ENCODE peak calls at places on chromosomes 1 and 21, in nine cellular contexts. One of them, this sample, is unnamed.

GRCh38 chr1:184056921-184057496 is 5.5 kb downstream of the TSEN15 start:
- DNase-seq in bronchial epithelial cell: no peak
- DNase-seq in fibroblast of pulmonary artery: peak; percentile 78
- DNase-seq in HFF-Myc: no peak
- DNase-seq in dorsolateral prefrontal cortex: no peak
- DNase-seq in tibial artery: no peak
- DNase-seq in AG04450: peak; percentile 75
- DNase-seq in adrenal gland: no peak
- DNase-seq in left lung: no peak
- DNase-seq in this sample: no peak

GRCh38 chr1:62315387-62315786 is 3.8 kb downstream of the KANK4 start:
- DNase-seq in bronchial epithelial cell: no peak
- DNase-seq in fibroblast of pulmonary artery: no peak
- DNase-seq in HFF-Myc: no peak
- DNase-seq in dorsolateral prefrontal cortex: no peak
- DNase-seq in tibial artery: no peak
- DNase-seq in AG04450: no peak
- DNase-seq in adrenal gland: no peak
- DNase-seq in left lung: no peak
- DNase-seq in this sample: no peak

GRCh38 chr1:117058810-117059209 is 1.3 kb upstream of the TTF2 start:
- DNase-seq in bronchial epithelial cell: no peak
- DNase-seq in fibroblast of pulmonary artery: no peak
- DNase-seq in HFF-Myc: no peak
- DNase-seq in dorsolateral prefrontal cortex: no peak
- DNase-seq in tibial artery: no peak
- DNase-seq in AG04450: no peak
- DNase-seq in adrenal gland: no peak
- DNase-seq in left lung: no peak
- DNase-seq in this sample: no peak

GRCh38 chr1:167499657-167500056 is 18.7 kb downstream of the CD247 start:
- DNase-seq in bronchial epithelial cell: no peak
- DNase-seq in fibroblast of pulmonary artery: no peak
- DNase-seq in HFF-Myc: no peak
- DNase-seq in dorsolateral prefrontal cortex: no peak
- DNase-seq in tibial artery: no peak
- DNase-seq in AG04450: no peak
- DNase-seq in adrenal gland: no peak
- DNase-seq in left lung: no peak
- DNase-seq in this sample: no peak

GRCh38 chr21:44092201-44092600 is 15.0 kb upstream of the PWP2 start:
- DNase-seq in bronchial epithelial cell: no peak
- DNase-seq in fibroblast of pulmonary artery: no peak
- DNase-seq in HFF-Myc: no peak
- DNase-seq in dorsolateral prefrontal cortex: no peak
- DNase-seq in tibial artery: no peak
- DNase-seq in AG04450: no peak
- DNase-seq in adrenal gland: no peak
- DNase-seq in left lung: no peak
- DNase-seq in this sample: no peak

GRCh38 chr1:76766381-76766780 is 100.9 kb upstream of the ST6GALNAC5 start:
- DNase-seq in bronchial epithelial cell: no peak
- DNase-seq in fibroblast of pulmonary artery: no peak
- DNase-seq in HFF-Myc: no peak
- DNase-seq in dorsolateral prefrontal cortex: no peak
- DNase-seq in tibial artery: no peak
- DNase-seq in AG04450: no peak
- DNase-seq in adrenal gland: no peak
- DNase-seq in left lung: no peak
- DNase-seq in this sample: no peak

GRCh38 chr1:213962508-213962907 is 25.3 kb upstream of the PROX1 start:
- DNase-seq in bronchial epithelial cell: no peak
- DNase-seq in fibroblast of pulmonary artery: no peak
- DNase-seq in HFF-Myc: no peak
- DNase-seq in dorsolateral prefrontal cortex: no peak
- DNase-seq in tibial artery: no peak
- DNase-seq in AG04450: no peak
- DNase-seq in adrenal gland: no peak
- DNase-seq in left lung: no peak
- DNase-seq in this sample: no peak

GRCh38 chr1:21818661-21819060 is 6.6 kb downstream of the LDLRAD2 start:
- DNase-seq in bronchial epithelial cell: peak; percentile 3
- DNase-seq in fibroblast of pulmonary artery: peak; percentile 41
- DNase-seq in HFF-Myc: no peak
- DNase-seq in dorsolateral prefrontal cortex: no peak
- DNase-seq in tibial artery: no peak
- DNase-seq in AG04450: no peak
- DNase-seq in adrenal gland: peak; percentile 56
- DNase-seq in left lung: no peak
- DNase-seq in this sample: no peak

GRCh38 chr1:114695430-114696093 is at the start of gene AMPD1:
- DNase-seq in bronchial epithelial cell: peak; percentile 56
- DNase-seq in fibroblast of pulmonary artery: peak; percentile 27
- DNase-seq in HFF-Myc: no peak
- DNase-seq in dorsolateral prefrontal cortex: no peak
- DNase-seq in tibial artery: no peak
- DNase-seq in AG04450: no peak
- DNase-seq in adrenal gland: no peak
- DNase-seq in left lung: no peak
- DNase-seq in this sample: no peak

GRCh38 chr1:214445846-214446614 is 105.4 kb downstream of the PTPN14 start:
- DNase-seq in bronchial epithelial cell: peak; percentile 52
- DNase-seq in fibroblast of pulmonary artery: peak; percentile 54
- DNase-seq in HFF-Myc: peak; percentile 95
- DNase-seq in dorsolateral prefrontal cortex: no peak
- DNase-seq in tibial artery: no peak
- DNase-seq in AG04450: peak; percentile 84
- DNase-seq in adrenal gland: no peak
- DNase-seq in left lung: no peak
- DNase-seq in this sample: no peak

GRCh38 chr1:60350531-60350930 is 277.0 kb upstream of the C1orf87 start:
- DNase-seq in bronchial epithelial cell: no peak
- DNase-seq in fibroblast of pulmonary artery: no peak
- DNase-seq in HFF-Myc: no peak
- DNase-seq in dorsolateral prefrontal cortex: no peak
- DNase-seq in tibial artery: no peak
- DNase-seq in AG04450: no peak
- DNase-seq in adrenal gland: no peak
- DNase-seq in left lung: no peak
- DNase-seq in this sample: no peak

GRCh38 chr1:212595787-212596714 is 12.5 kb upstream of the ATF3 start:
- DNase-seq in bronchial epithelial cell: peak; percentile 100
- DNase-seq in fibroblast of pulmonary artery: peak; percentile 95
- DNase-seq in HFF-Myc: peak; percentile 93
- DNase-seq in dorsolateral prefrontal cortex: no peak
- DNase-seq in tibial artery: no peak
- DNase-seq in AG04450: peak; percentile 93
- DNase-seq in adrenal gland: no peak
- DNase-seq in left lung: no peak
- DNase-seq in this sample: peak; percentile 87
- H3K4me3 ChIP-seq in bronchial epithelial cell: no peak overlapping the region
- H3K4me3 ChIP-seq in fibroblast of pulmonary artery: peak overlapping the region; percentile 15
- H3K4me3 ChIP-seq in HFF-Myc: no peak overlapping the region
- H3K4me3 ChIP-seq in dorsolateral prefrontal cortex: no peak overlapping the region
- H3K4me3 ChIP-seq in tibial artery: no peak overlapping the region
- H3K4me3 ChIP-seq in AG04450: peak overlapping the region; percentile 50
- H3K4me3 ChIP-seq in adrenal gland: no peak overlapping the region
- H3K4me3 ChIP-seq in left lung: no peak overlapping the region
- H3K4me3 ChIP-seq in this sample: no peak overlapping the region

GRCh38 chr1:186272486-186272885 is 102.6 kb downstream of the TPR start:
- DNase-seq in bronchial epithelial cell: peak; percentile 33
- DNase-seq in fibroblast of pulmonary artery: no peak
- DNase-seq in HFF-Myc: no peak
- DNase-seq in dorsolateral prefrontal cortex: no peak
- DNase-seq in tibial artery: no peak
- DNase-seq in AG04450: no peak
- DNase-seq in adrenal gland: no peak
- DNase-seq in left lung: no peak
- DNase-seq in this sample: no peak
- TF ChIP-seq CTCF in bronchial epithelial cell: no peak
- TF ChIP-seq CTCF in fibroblast of pulmonary artery: no peak
- TF ChIP-seq CTCF in HFF-Myc: no peak
- TF ChIP-seq CTCF in dorsolateral prefrontal cortex: no peak
- TF ChIP-seq CTCF in tibial artery: no peak
- TF ChIP-seq CTCF in AG04450: no peak
- TF ChIP-seq CTCF in adrenal gland: no peak
- TF ChIP-seq CTCF in left lung: no peak
- TF ChIP-seq CTCF in this sample: no peak

GRCh38 chr1:56435434-56436337 is 143.7 kb downstream of the PLPP3 start:
- DNase-seq in bronchial epithelial cell: no peak
- DNase-seq in fibroblast of pulmonary artery: no peak
- DNase-seq in HFF-Myc: no peak
- DNase-seq in dorsolateral prefrontal cortex: peak; percentile 90
- DNase-seq in tibial artery: no peak
- DNase-seq in AG04450: no peak
- DNase-seq in adrenal gland: no peak
- DNase-seq in left lung: no peak
- DNase-seq in this sample: no peak
- H3K4me3 ChIP-seq in bronchial epithelial cell: no peak overlapping the region
- H3K4me3 ChIP-seq in fibroblast of pulmonary artery: no peak overlapping the region
- H3K4me3 ChIP-seq in HFF-Myc: no peak overlapping the region
- H3K4me3 ChIP-seq in dorsolateral prefrontal cortex: no peak overlapping the region
- H3K4me3 ChIP-seq in tibial artery: no peak overlapping the region
- H3K4me3 ChIP-seq in AG04450: no peak overlapping the region
- H3K4me3 ChIP-seq in adrenal gland: no peak overlapping the region
- H3K4me3 ChIP-seq in left lung: no peak overlapping the region
- H3K4me3 ChIP-seq in this sample: no peak overlapping the region

GRCh38 chr1:190665045-190665444 is 187.4 kb upstream of the BRINP3 start:
- DNase-seq in bronchial epithelial cell: no peak
- DNase-seq in fibroblast of pulmonary artery: no peak
- DNase-seq in HFF-Myc: no peak
- DNase-seq in dorsolateral prefrontal cortex: no peak
- DNase-seq in tibial artery: no peak
- DNase-seq in AG04450: no peak
- DNase-seq in adrenal gland: no peak
- DNase-seq in left lung: no peak
- DNase-seq in this sample: no peak
- TF ChIP-seq CTCF in bronchial epithelial cell: no peak
- TF ChIP-seq CTCF in fibroblast of pulmonary artery: no peak
- TF ChIP-seq CTCF in HFF-Myc: no peak
- TF ChIP-seq CTCF in dorsolateral prefrontal cortex: no peak
- TF ChIP-seq CTCF in tibial artery: no peak
- TF ChIP-seq CTCF in AG04450: no peak
- TF ChIP-seq CTCF in adrenal gland: no peak
- TF ChIP-seq CTCF in left lung: no peak
- TF ChIP-seq CTCF in this sample: no peak

GRCh38 chr1:110870721-110871388 is 2.1 kb upstream of the CD53 start:
- DNase-seq in bronchial epithelial cell: no peak
- DNase-seq in fibroblast of pulmonary artery: no peak
- DNase-seq in HFF-Myc: no peak
- DNase-seq in dorsolateral prefrontal cortex: no peak
- DNase-seq in tibial artery: no peak
- DNase-seq in AG04450: no peak
- DNase-seq in adrenal gland: no peak
- DNase-seq in left lung: no peak
- DNase-seq in this sample: no peak

GRCh38 chr1:110872366-110872744 is 593 bp upstream of the CD53 start:
- DNase-seq in bronchial epithelial cell: no peak
- DNase-seq in fibroblast of pulmonary artery: no peak
- DNase-seq in HFF-Myc: no peak
- DNase-seq in dorsolateral prefrontal cortex: no peak
- DNase-seq in tibial artery: no peak
- DNase-seq in AG04450: no peak
- DNase-seq in adrenal gland: no peak
- DNase-seq in left lung: no peak
- DNase-seq in this sample: no peak

GRCh38 chr1:110873856-110874255 is 908 bp downstream of the CD53 start:
- DNase-seq in bronchial epithelial cell: no peak
- DNase-seq in fibroblast of pulmonary artery: no peak
- DNase-seq in HFF-Myc: no peak
- DNase-seq in dorsolateral prefrontal cortex: no peak
- DNase-seq in tibial artery: no peak
- DNase-seq in AG04450: no peak
- DNase-seq in adrenal gland: no peak
- DNase-seq in left lung: no peak
- DNase-seq in this sample: no peak

GRCh38 chr1:110874303-110875215 is 1.6 kb downstream of the CD53 start:
- DNase-seq in bronchial epithelial cell: no peak
- DNase-seq in fibroblast of pulmonary artery: peak; percentile 8
- DNase-seq in HFF-Myc: no peak
- DNase-seq in dorsolateral prefrontal cortex: no peak
- DNase-seq in tibial artery: no peak
- DNase-seq in AG04450: no peak
- DNase-seq in adrenal gland: no peak
- DNase-seq in left lung: no peak
- DNase-seq in this sample: no peak

GRCh38 chr1:110872745-110873435 is at the start of gene CD53:
- DNase-seq in bronchial epithelial cell: no peak
- DNase-seq in fibroblast of pulmonary artery: no peak
- DNase-seq in HFF-Myc: no peak
- DNase-seq in dorsolateral prefrontal cortex: no peak
- DNase-seq in tibial artery: peak; percentile 46
- DNase-seq in AG04450: no peak
- DNase-seq in adrenal gland: no peak
- DNase-seq in left lung: no peak
- DNase-seq in this sample: no peak
- H3K4me3 ChIP-seq in bronchial epithelial cell: no peak within 1 kb of the TSS
- H3K4me3 ChIP-seq in fibroblast of pulmonary artery: no peak within 1 kb of the TSS
- H3K4me3 ChIP-seq in HFF-Myc: no peak within 1 kb of the TSS
- H3K4me3 ChIP-seq in dorsolateral prefrontal cortex: no peak within 1 kb of the TSS
- H3K4me3 ChIP-seq in tibial artery: peak within 1 kb of the TSS; percentile 34
- H3K4me3 ChIP-seq in AG04450: no peak within 1 kb of the TSS
- H3K4me3 ChIP-seq in adrenal gland: no peak within 1 kb of the TSS
- H3K4me3 ChIP-seq in left lung: peak within 1 kb of the TSS; percentile 13
- H3K4me3 ChIP-seq in this sample: no peak within 1 kb of the TSS

GRCh38 chr21:46635324-46636180 is at the start of gene PRMT2:
- DNase-seq in bronchial epithelial cell: peak; percentile 92
- DNase-seq in fibroblast of pulmonary artery: peak; percentile 98
- DNase-seq in HFF-Myc: peak; percentile 88
- DNase-seq in dorsolateral prefrontal cortex: peak; percentile 97
- DNase-seq in tibial artery: peak; percentile 94
- DNase-seq in AG04450: peak; percentile 95
- DNase-seq in adrenal gland: peak; percentile 98
- DNase-seq in left lung: peak; percentile 100
- DNase-seq in this sample: peak; percentile 82
- TF ChIP-seq CTCF in bronchial epithelial cell: no peak
- TF ChIP-seq CTCF in fibroblast of pulmonary artery: no peak
- TF ChIP-seq CTCF in HFF-Myc: no peak
- TF ChIP-seq CTCF in dorsolateral prefrontal cortex: no peak
- TF ChIP-seq CTCF in tibial artery: peak; percentile 36
- TF ChIP-seq CTCF in AG04450: no peak
- TF ChIP-seq CTCF in adrenal gland: no peak
- TF ChIP-seq CTCF in left lung: peak; percentile 17
- TF ChIP-seq CTCF in this sample: no peak

GRCh38 chr1:38028671-38029070 is 16.1 kb downstream of the UTP11 start:
- DNase-seq in bronchial epithelial cell: no peak
- DNase-seq in fibroblast of pulmonary artery: no peak
- DNase-seq in HFF-Myc: no peak
- DNase-seq in dorsolateral prefrontal cortex: no peak
- DNase-seq in tibial artery: no peak
- DNase-seq in AG04450: no peak
- DNase-seq in adrenal gland: no peak
- DNase-seq in left lung: no peak
- DNase-seq in this sample: no peak
- H3K4me3 ChIP-seq in bronchial epithelial cell: no peak overlapping the region
- H3K4me3 ChIP-seq in fibroblast of pulmonary artery: no peak overlapping the region
- H3K4me3 ChIP-seq in HFF-Myc: no peak overlapping the region
- H3K4me3 ChIP-seq in dorsolateral prefrontal cortex: no peak overlapping the region
- H3K4me3 ChIP-seq in tibial artery: no peak overlapping the region
- H3K4me3 ChIP-seq in AG04450: no peak overlapping the region
- H3K4me3 ChIP-seq in adrenal gland: no peak overlapping the region
- H3K4me3 ChIP-seq in left lung: no peak overlapping the region
- H3K4me3 ChIP-seq in this sample: no peak overlapping the region

This sample was measured in retinal pigment epithelial cell.